ENCODE peak calls at places on chromosomes 16 and 17, in seven cellular contexts. J, G, W, Q, R, M and Z are unnamed samples.

GRCh38 chr16:50275428-50276127 is 9.2 kb downstream of the ADCY7 start:
- DNase-seq in J (no peak), G (no peak), W (peak; percentile 34), Q (no peak), R (no peak), M (no peak), Z (no peak)

GRCh38 chr17:9022553-9023388 is 1.5 kb downstream of the NTN1 start:
- DNase-seq in J (no peak), G (no peak), W (no peak), Q (no peak), R (no peak), M (no peak), Z (no peak)

GRCh38 chr16:22194707-22195444 is 11.2 kb upstream of the EEF2K start:
- DNase-seq in J (no peak), G (no peak), W (no peak), Q (no peak), R (no peak), M (no peak), Z (no peak)

GRCh38 chr17:6913608-6914443 is 82.0 kb upstream of the ALOX12 start:
- DNase-seq in J (peak; percentile 53), G (peak; percentile 74), W (peak; percentile 83), Q (peak; percentile 75), R (peak; percentile 51), M (peak; percentile 67), Z (peak; percentile 60)

GRCh38 chr17:43772877-43773648 is 5.7 kb downstream of the DUSP3 start:
- DNase-seq in J (no peak), G (no peak), W (peak; percentile 69), Q (no peak), R (no peak), M (no peak), Z (no peak)

GRCh38 chr17:40304464-40304863 is 4.5 kb upstream of the RARA start:
- DNase-seq in J (no peak), G (no peak), W (no peak), Q (no peak), R (peak; percentile 98), M (no peak), Z (no peak)

GRCh38 chr16:85301171-85301690 is 189.0 kb upstream of the CIBAR2 start:
- DNase-seq in J (no peak), G (no peak), W (no peak), Q (no peak), R (no peak), M (no peak), Z (no peak)

GRCh38 chr16:20799599-20799998 is 6.7 kb downstream of the ERI2 start:
- DNase-seq in J (no peak), G (no peak), W (no peak), Q (no peak), R (peak; percentile 39), M (peak; percentile 50), Z (no peak)

GRCh38 chr17:78753316-78754250 is 28.5 kb downstream of the CYTH1 start:
- DNase-seq in J (no peak), G (no peak), W (no peak), Q (no peak), R (no peak), M (no peak), Z (no peak)

GRCh38 chr16:89958068-89958467 is 9.5 kb downstream of the DEF8 start:
- DNase-seq in J (no peak), G (peak; percentile 58), W (peak; percentile 70), Q (no peak), R (peak; percentile 6), M (peak; percentile 42), Z (no peak)